ENCODE peak calls at places on chromosome 5, in five cellular contexts. One of them, this sample, is unnamed.

GRCh38 chr5:169970911-169971436 is 9.3 kb downstream of the INSYN2B start:
- DNase-seq in GM06990: no peak
- DNase-seq in transverse colon: no peak
- DNase-seq in astrocyte of the spinal cord: peak
- DNase-seq in heart left ventricle: peak
- DNase-seq in this sample: peak

GRCh38 chr5:87539839-87540238 is 127.1 kb upstream of the CCNH start:
- DNase-seq in GM06990: no peak
- DNase-seq in transverse colon: no peak
- DNase-seq in astrocyte of the spinal cord: no peak
- DNase-seq in heart left ventricle: no peak
- DNase-seq in this sample: no peak

GRCh38 chr5:159963967-159964366 is 45.0 kb upstream of the TTC1 start:
- DNase-seq in GM06990: no peak
- DNase-seq in transverse colon: no peak
- DNase-seq in astrocyte of the spinal cord: no peak
- DNase-seq in heart left ventricle: no peak
- DNase-seq in this sample: no peak

GRCh38 chr5:116970318-116970717 is 395.7 kb upstream of the SEMA6A start:
- DNase-seq in GM06990: no peak
- DNase-seq in transverse colon: no peak
- DNase-seq in astrocyte of the spinal cord: no peak
- DNase-seq in heart left ventricle: no peak
- DNase-seq in this sample: no peak

GRCh38 chr5:11607944-11608343 is 296.3 kb downstream of the CTNND2 start:
- DNase-seq in GM06990: no peak
- DNase-seq in transverse colon: no peak
- DNase-seq in astrocyte of the spinal cord: no peak
- DNase-seq in heart left ventricle: no peak
- DNase-seq in this sample: no peak

GRCh38 chr5:65695896-65696295 is 26.0 kb downstream of the SGTB start:
- DNase-seq in GM06990: no peak
- DNase-seq in transverse colon: no peak
- DNase-seq in astrocyte of the spinal cord: no peak
- DNase-seq in heart left ventricle: no peak
- DNase-seq in this sample: no peak

GRCh38 chr5:174724484-174725260 is at the start of gene MSX2:
- DNase-seq in GM06990: no peak
- DNase-seq in transverse colon: peak
- DNase-seq in astrocyte of the spinal cord: peak
- DNase-seq in heart left ventricle: peak
- DNase-seq in this sample: peak

GRCh38 chr5:150153957-150154617 is 1.6 kb downstream of the PDGFRB start:
- DNase-seq in GM06990: no peak
- DNase-seq in transverse colon: no peak
- DNase-seq in astrocyte of the spinal cord: peak
- DNase-seq in heart left ventricle: no peak
- DNase-seq in this sample: peak

GRCh38 chr5:55923873-55924500 is 70.8 kb downstream of the IL6ST start:
- DNase-seq in GM06990: no peak
- DNase-seq in transverse colon: no peak
- DNase-seq in astrocyte of the spinal cord: no peak
- DNase-seq in heart left ventricle: no peak
- DNase-seq in this sample: no peak

GRCh38 chr5:58666598-58667595 is 84.0 kb downstream of the RAB3C start:
- DNase-seq in GM06990: no peak
- DNase-seq in transverse colon: no peak
- DNase-seq in astrocyte of the spinal cord: peak
- DNase-seq in heart left ventricle: no peak
- DNase-seq in this sample: peak

GRCh38 chr5:72294473-72294872 is 25.6 kb downstream of the MRPS27 start:
- DNase-seq in GM06990: peak
- DNase-seq in transverse colon: no peak
- DNase-seq in astrocyte of the spinal cord: no peak
- DNase-seq in heart left ventricle: no peak
- DNase-seq in this sample: no peak

GRCh38 chr5:99349842-99350241 is 421.0 kb upstream of the CHD1 start:
- DNase-seq in GM06990: no peak
- DNase-seq in transverse colon: no peak
- DNase-seq in astrocyte of the spinal cord: no peak
- DNase-seq in heart left ventricle: no peak
- DNase-seq in this sample: no peak

GRCh38 chr5:142181096-142181495 is 72.5 kb downstream of the NDFIP1 start:
- DNase-seq in GM06990: no peak
- DNase-seq in transverse colon: peak
- DNase-seq in astrocyte of the spinal cord: no peak
- DNase-seq in heart left ventricle: no peak
- DNase-seq in this sample: no peak

GRCh38 chr5:72441094-72441723 is 66.0 kb downstream of the ZNF366 start:
- DNase-seq in GM06990: no peak
- DNase-seq in transverse colon: no peak
- DNase-seq in astrocyte of the spinal cord: peak
- DNase-seq in heart left ventricle: no peak
- DNase-seq in this sample: no peak

GRCh38 chr5:17182494-17182893 is 34.9 kb upstream of the BASP1 start:
- DNase-seq in GM06990: no peak
- DNase-seq in transverse colon: no peak
- DNase-seq in astrocyte of the spinal cord: no peak
- DNase-seq in heart left ventricle: no peak
- DNase-seq in this sample: no peak

GRCh38 chr5:172140866-172141265 is 47.2 kb downstream of the STK10 start:
- DNase-seq in GM06990: no peak
- DNase-seq in transverse colon: no peak
- DNase-seq in astrocyte of the spinal cord: no peak
- DNase-seq in heart left ventricle: no peak
- DNase-seq in this sample: no peak

GRCh38 chr5:142529626-142530278 is 156.1 kb downstream of the FGF1 start:
- DNase-seq in GM06990: no peak
- DNase-seq in transverse colon: no peak
- DNase-seq in astrocyte of the spinal cord: peak
- DNase-seq in heart left ventricle: no peak
- DNase-seq in this sample: no peak

GRCh38 chr5:156096259-156096658 is 230.7 kb upstream of the SGCD start:
- DNase-seq in GM06990: no peak
- DNase-seq in transverse colon: no peak
- DNase-seq in astrocyte of the spinal cord: peak
- DNase-seq in heart left ventricle: no peak
- DNase-seq in this sample: no peak

DNA sequence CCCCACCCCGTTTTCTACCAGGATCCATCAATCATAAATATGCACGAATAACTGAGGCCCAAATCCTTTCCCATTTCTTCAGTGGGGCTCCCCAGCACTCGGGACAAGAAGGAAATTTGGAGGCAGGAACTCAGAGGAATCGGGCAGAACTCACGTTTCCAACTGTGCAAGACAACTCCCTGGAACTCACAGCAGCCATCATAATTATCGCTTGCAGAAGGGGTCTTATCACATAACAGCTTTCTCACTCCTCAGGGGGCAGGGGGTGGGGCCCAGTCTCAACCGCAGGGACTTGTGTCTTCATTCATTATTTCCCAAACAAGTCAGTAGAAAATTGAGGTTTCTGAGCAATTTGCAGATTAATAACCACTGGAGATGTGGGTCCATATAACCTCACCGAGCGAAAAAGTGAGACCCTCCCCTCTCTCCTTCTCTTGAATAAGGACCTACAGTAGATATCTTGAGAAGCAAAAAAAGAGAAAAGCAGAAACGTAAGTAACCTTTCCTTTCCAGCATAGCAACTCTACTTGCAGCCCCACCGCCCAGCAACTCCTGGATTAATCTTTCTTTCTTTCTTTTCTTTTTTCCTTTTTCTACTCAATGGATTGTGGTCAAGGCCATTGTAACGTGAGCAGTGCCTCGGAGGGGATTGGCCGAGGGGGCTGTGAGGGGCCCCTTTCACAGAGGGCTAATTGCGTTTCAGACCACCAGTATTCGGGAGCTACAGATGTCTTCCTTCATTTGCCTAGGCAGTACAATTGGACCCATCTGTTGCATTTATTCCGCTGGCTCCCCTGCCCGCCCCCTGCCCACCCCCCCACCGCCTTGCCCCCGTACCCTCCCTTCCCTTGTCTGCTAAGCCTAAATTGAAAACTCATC is 24.7 kb upstream of the TIFAB start:
- DNase-seq in GM06990: no peak
- DNase-seq in transverse colon: no peak
- DNase-seq in astrocyte of the spinal cord: no peak
- DNase-seq in heart left ventricle: no peak
- DNase-seq in this sample: no peak
- H3K4me3 ChIP-seq in GM06990: no peak
- H3K4me3 ChIP-seq in transverse colon: no peak
- H3K4me3 ChIP-seq in astrocyte of the spinal cord: no peak
- H3K4me3 ChIP-seq in heart left ventricle: no peak
- H3K4me3 ChIP-seq in this sample: no peak

GRCh38 chr5:178119915-178120660 is 6.8 kb downstream of the N4BP3 start:
- DNase-seq in GM06990: no peak
- DNase-seq in transverse colon: no peak
- DNase-seq in astrocyte of the spinal cord: no peak
- DNase-seq in heart left ventricle: no peak
- DNase-seq in this sample: no peak

GRCh38 chr5:178118345-178118744 is 5.0 kb downstream of the N4BP3 start:
- DNase-seq in GM06990: peak
- DNase-seq in transverse colon: no peak
- DNase-seq in astrocyte of the spinal cord: no peak
- DNase-seq in heart left ventricle: peak
- DNase-seq in this sample: no peak

GRCh38 chr5:178122346-178122745 is 8.5 kb upstream of the RMND5B start:
- DNase-seq in GM06990: no peak
- DNase-seq in transverse colon: no peak
- DNase-seq in astrocyte of the spinal cord: no peak
- DNase-seq in heart left ventricle: no peak
- DNase-seq in this sample: no peak

GRCh38 chr5:178121450-178122276 is 8.3 kb downstream of the N4BP3 start:
- DNase-seq in GM06990: no peak
- DNase-seq in transverse colon: no peak
- DNase-seq in astrocyte of the spinal cord: no peak
- DNase-seq in heart left ventricle: no peak
- DNase-seq in this sample: no peak

GRCh38 chr5:178120661-178121357 is 7.5 kb downstream of the N4BP3 start:
- DNase-seq in GM06990: peak
- DNase-seq in transverse colon: peak
- DNase-seq in astrocyte of the spinal cord: peak
- DNase-seq in heart left ventricle: peak
- DNase-seq in this sample: peak
- H3K4me3 ChIP-seq in GM06990: no peak
- H3K4me3 ChIP-seq in transverse colon: peak
- H3K4me3 ChIP-seq in astrocyte of the spinal cord: no peak
- H3K4me3 ChIP-seq in heart left ventricle: peak
- H3K4me3 ChIP-seq in this sample: no peak

DNA sequence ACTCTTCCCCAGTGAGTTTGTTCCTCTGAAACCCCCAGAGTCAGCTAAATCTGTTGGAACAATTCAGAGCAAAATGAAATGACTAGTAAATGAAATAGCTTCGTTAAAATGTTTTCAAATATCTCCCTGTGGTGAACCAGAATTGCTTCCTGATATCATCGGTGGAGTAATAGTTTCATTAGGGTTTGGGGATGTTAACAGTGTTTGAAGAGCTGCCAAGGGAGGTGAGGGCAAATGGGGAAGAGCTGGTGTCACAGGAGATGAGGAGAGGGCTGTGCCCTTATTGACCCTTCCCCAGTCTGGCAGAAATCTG is 4.3 kb upstream of the C7 start:
- DNase-seq in GM06990: no peak
- DNase-seq in transverse colon: no peak
- DNase-seq in astrocyte of the spinal cord: no peak
- DNase-seq in heart left ventricle: no peak
- DNase-seq in this sample: no peak
- H3K4me3 ChIP-seq in GM06990: no peak
- H3K4me3 ChIP-seq in transverse colon: no peak
- H3K4me3 ChIP-seq in astrocyte of the spinal cord: no peak
- H3K4me3 ChIP-seq in heart left ventricle: no peak
- H3K4me3 ChIP-seq in this sample: no peak

GRCh38 chr5:81751836-81752643 is 1.1 kb upstream of the SSBP2 start:
- DNase-seq in GM06990: no peak
- DNase-seq in transverse colon: no peak
- DNase-seq in astrocyte of the spinal cord: peak
- DNase-seq in heart left ventricle: no peak
- DNase-seq in this sample: peak

GRCh38 chr5:81751009-81751835 is at the start of gene SSBP2:
- DNase-seq in GM06990: peak
- DNase-seq in transverse colon: peak
- DNase-seq in astrocyte of the spinal cord: peak
- DNase-seq in heart left ventricle: peak
- DNase-seq in this sample: peak

GRCh38 chr5:81754621-81755020 is 3.7 kb upstream of the SSBP2 start:
- DNase-seq in GM06990: no peak
- DNase-seq in transverse colon: no peak
- DNase-seq in astrocyte of the spinal cord: no peak
- DNase-seq in heart left ventricle: no peak
- DNase-seq in this sample: no peak

GRCh38 chr5:81753429-81753828 is 2.5 kb upstream of the SSBP2 start:
- DNase-seq in GM06990: no peak
- DNase-seq in transverse colon: no peak
- DNase-seq in astrocyte of the spinal cord: no peak
- DNase-seq in heart left ventricle: no peak
- DNase-seq in this sample: no peak

DNA sequence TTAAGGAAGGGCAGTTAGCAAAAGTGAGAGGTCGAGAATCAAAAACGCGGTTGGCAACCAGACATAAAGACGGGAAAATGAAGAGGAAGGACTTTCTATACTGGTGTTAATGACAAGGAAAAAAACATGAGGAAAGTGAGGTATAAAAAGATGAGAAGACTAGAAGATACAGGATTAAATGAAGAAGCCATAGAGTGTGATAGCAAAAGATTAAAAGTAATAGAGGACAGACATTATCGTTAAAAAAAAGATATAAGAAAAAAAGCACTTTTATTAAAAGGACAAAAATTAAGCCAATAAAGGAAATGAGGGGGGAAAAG is 1.7 kb upstream of the SSBP2 start:
- DNase-seq in GM06990: no peak
- DNase-seq in transverse colon: no peak
- DNase-seq in astrocyte of the spinal cord: no peak
- DNase-seq in heart left ventricle: no peak
- DNase-seq in this sample: no peak
- H3K4me3 ChIP-seq in GM06990: no peak
- H3K4me3 ChIP-seq in transverse colon: no peak
- H3K4me3 ChIP-seq in astrocyte of the spinal cord: no peak
- H3K4me3 ChIP-seq in heart left ventricle: no peak
- H3K4me3 ChIP-seq in this sample: no peak

GRCh38 chr5:177023247-177023703 is 779 bp downstream of the ZNF346 start:
- DNase-seq in GM06990: no peak
- DNase-seq in transverse colon: no peak
- DNase-seq in astrocyte of the spinal cord: peak
- DNase-seq in heart left ventricle: no peak
- DNase-seq in this sample: no peak
- H3K4me3 ChIP-seq in GM06990: peak
- H3K4me3 ChIP-seq in transverse colon: peak
- H3K4me3 ChIP-seq in astrocyte of the spinal cord: peak
- H3K4me3 ChIP-seq in heart left ventricle: peak
- H3K4me3 ChIP-seq in this sample: peak

GRCh38 chr5:6377121-6377520 is 1.2 kb downstream of the MED10 start:
- DNase-seq in GM06990: no peak
- DNase-seq in transverse colon: no peak
- DNase-seq in astrocyte of the spinal cord: no peak
- DNase-seq in heart left ventricle: no peak
- DNase-seq in this sample: no peak
- H3K4me3 ChIP-seq in GM06990: peak
- H3K4me3 ChIP-seq in transverse colon: no peak
- H3K4me3 ChIP-seq in astrocyte of the spinal cord: peak
- H3K4me3 ChIP-seq in heart left ventricle: peak
- H3K4me3 ChIP-seq in this sample: peak

This sample was measured in right cardiac atrium.